ENCODE peak calls at places on chromosomes 3 and 15, in eight cellular contexts. One of them, this sample, is unnamed. For H3K4me1, the result is how much of the 10 kb centered on the place peaks cover.

GRCh38 chr3:167346171-167346570 is 33.9 kb downstream of the ZBBX start:
- DNase-seq in SK-N-SH: no peak
- DNase-seq in upper lobe of left lung: no peak
- DNase-seq in fibroblast of lung: no peak
- DNase-seq in osteoblast: no peak
- DNase-seq in uterus: no peak
- DNase-seq in right atrium auricular region: no peak
- DNase-seq in endodermal cell: no peak
- DNase-seq in this sample: no peak

GRCh38 chr3:13062647-13063046 is 10.6 kb downstream of the IQSEC1 start:
- DNase-seq in SK-N-SH: no peak
- DNase-seq in endodermal cell: no peak
- DNase-seq in upper lobe of left lung: no peak
- DNase-seq in right atrium auricular region: no peak
- DNase-seq in uterus: no peak
- DNase-seq in osteoblast: no peak
- DNase-seq in fibroblast of lung: no peak
- DNase-seq in this sample: no peak

GRCh38 chr3:47266709-47267489 is 15.7 kb downstream of the KIF9 start:
- DNase-seq in SK-N-SH: peak
- DNase-seq in upper lobe of left lung: no peak
- DNase-seq in endodermal cell: no peak
- DNase-seq in osteoblast: peak
- DNase-seq in uterus: peak
- DNase-seq in right atrium auricular region: peak
- DNase-seq in fibroblast of lung: peak
- DNase-seq in this sample: no peak

GRCh38 chr3:27428446-27428845 is 55.7 kb downstream of the SLC4A7 start:
- DNase-seq in SK-N-SH: no peak
- DNase-seq in upper lobe of left lung: no peak
- DNase-seq in uterus: no peak
- DNase-seq in osteoblast: peak
- DNase-seq in endodermal cell: no peak
- DNase-seq in fibroblast of lung: peak
- DNase-seq in right atrium auricular region: no peak
- DNase-seq in this sample: no peak

GRCh38 chr3:124731760-124732159 is 1.5 kb downstream of the UMPS start:
- DNase-seq in uterus: no peak
- DNase-seq in endodermal cell: no peak
- DNase-seq in SK-N-SH: no peak
- DNase-seq in osteoblast: no peak
- DNase-seq in right atrium auricular region: no peak
- DNase-seq in upper lobe of left lung: no peak
- DNase-seq in fibroblast of lung: no peak
- DNase-seq in this sample: no peak

GRCh38 chr15:85583404-85584390 is 203.3 kb downstream of the AKAP13 start:
- DNase-seq in endodermal cell: no peak
- DNase-seq in osteoblast: no peak
- DNase-seq in right atrium auricular region: peak
- DNase-seq in upper lobe of left lung: no peak
- DNase-seq in fibroblast of lung: peak
- DNase-seq in uterus: no peak
- DNase-seq in SK-N-SH: no peak
- DNase-seq in this sample: no peak

GRCh38 chr3:45499529-45499928 is 95.0 kb upstream of the LIMD1 start:
- DNase-seq in uterus: no peak
- DNase-seq in SK-N-SH: peak
- DNase-seq in endodermal cell: no peak
- DNase-seq in fibroblast of lung: peak
- DNase-seq in upper lobe of left lung: no peak
- DNase-seq in right atrium auricular region: no peak
- DNase-seq in osteoblast: peak
- DNase-seq in this sample: no peak

GRCh38 chr15:48966595-48967301 is 3.0 kb upstream of the SHC4 start:
- DNase-seq in SK-N-SH: no peak
- DNase-seq in osteoblast: no peak
- DNase-seq in endodermal cell: no peak
- DNase-seq in uterus: no peak
- DNase-seq in upper lobe of left lung: no peak
- DNase-seq in fibroblast of lung: peak
- DNase-seq in right atrium auricular region: no peak
- DNase-seq in this sample: no peak

GRCh38 chr15:99440551-99441426 is 125.0 kb upstream of the MEF2A start:
- DNase-seq in uterus: peak
- DNase-seq in osteoblast: peak
- DNase-seq in endodermal cell: peak
- DNase-seq in fibroblast of lung: no peak
- DNase-seq in SK-N-SH: peak
- DNase-seq in right atrium auricular region: peak
- DNase-seq in upper lobe of left lung: peak
- DNase-seq in this sample: no peak

GRCh38 chr3:66037330-66037985 is 1.3 kb downstream of the MAGI1 start:
- DNase-seq in uterus: peak
- DNase-seq in endodermal cell: peak
- DNase-seq in SK-N-SH: peak
- DNase-seq in osteoblast: peak
- DNase-seq in upper lobe of left lung: peak
- DNase-seq in right atrium auricular region: peak
- DNase-seq in fibroblast of lung: peak
- DNase-seq in this sample: peak

GRCh38 chr3:106168941-106169340 is 300.1 kb upstream of the CBLB start:
- DNase-seq in upper lobe of left lung: no peak
- DNase-seq in uterus: no peak
- DNase-seq in osteoblast: no peak
- DNase-seq in fibroblast of lung: no peak
- DNase-seq in endodermal cell: no peak
- DNase-seq in SK-N-SH: no peak
- DNase-seq in right atrium auricular region: no peak
- DNase-seq in this sample: peak

GRCh38 chr15:47756872-47757271 is 39.6 kb downstream of the SEMA6D start:
- DNase-seq in osteoblast: peak
- DNase-seq in upper lobe of left lung: no peak
- DNase-seq in right atrium auricular region: no peak
- DNase-seq in endodermal cell: no peak
- DNase-seq in SK-N-SH: no peak
- DNase-seq in uterus: no peak
- DNase-seq in fibroblast of lung: peak
- DNase-seq in this sample: no peak

GRCh38 chr3:105970283-105970682 is 101.5 kb upstream of the CBLB start:
- DNase-seq in osteoblast: no peak
- DNase-seq in uterus: no peak
- DNase-seq in upper lobe of left lung: no peak
- DNase-seq in fibroblast of lung: peak
- DNase-seq in right atrium auricular region: peak
- DNase-seq in endodermal cell: no peak
- DNase-seq in SK-N-SH: no peak
- DNase-seq in this sample: peak

GRCh38 chr3:18127181-18127863 is 297.8 kb downstream of the SATB1 start:
- DNase-seq in upper lobe of left lung: no peak
- DNase-seq in right atrium auricular region: no peak
- DNase-seq in SK-N-SH: no peak
- DNase-seq in endodermal cell: no peak
- DNase-seq in uterus: no peak
- DNase-seq in osteoblast: no peak
- DNase-seq in fibroblast of lung: no peak
- DNase-seq in this sample: no peak

DNA sequence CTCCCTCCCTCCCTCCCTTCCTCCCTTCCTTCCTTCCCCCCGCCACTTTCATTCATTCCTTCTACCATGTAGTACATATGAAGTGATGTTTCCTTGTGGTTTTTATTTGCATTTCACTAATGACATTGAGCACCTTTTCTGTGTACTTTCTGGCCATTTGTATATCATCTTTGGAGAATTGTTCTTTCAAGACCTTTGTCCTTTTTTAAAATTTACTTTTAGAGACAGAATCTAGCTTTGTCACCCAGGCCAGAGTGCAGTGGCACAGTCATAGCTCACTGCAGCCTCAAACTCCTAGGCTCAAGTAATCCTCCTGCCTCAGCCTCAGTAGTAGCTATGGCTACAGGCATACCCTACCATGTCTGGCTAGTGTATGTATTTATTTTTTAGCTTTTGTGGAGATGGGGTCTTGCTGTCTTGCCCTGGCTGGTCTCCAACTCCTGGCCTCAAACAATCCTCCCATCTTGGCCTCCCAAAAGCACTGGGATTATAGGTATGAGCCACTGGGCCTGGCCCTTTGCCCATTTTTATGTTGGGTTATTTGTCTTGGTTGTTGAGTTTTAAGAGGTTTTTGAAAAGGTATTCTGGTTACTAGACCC is 42.0 kb upstream of the CTDSPL2 start:
- DNase-seq in endodermal cell: no peak
- DNase-seq in right atrium auricular region: no peak
- DNase-seq in uterus: no peak
- DNase-seq in fibroblast of lung: no peak
- DNase-seq in SK-N-SH: no peak
- DNase-seq in upper lobe of left lung: no peak
- DNase-seq in osteoblast: no peak
- DNase-seq in this sample: no peak
- H3K4me3 ChIP-seq in endodermal cell: no peak
- H3K4me3 ChIP-seq in right atrium auricular region: no peak
- H3K4me3 ChIP-seq in uterus: no peak
- H3K4me3 ChIP-seq in fibroblast of lung: no peak
- H3K4me3 ChIP-seq in SK-N-SH: no peak
- H3K4me3 ChIP-seq in upper lobe of left lung: no peak
- H3K4me3 ChIP-seq in osteoblast: no peak
- H3K4me3 ChIP-seq in this sample: no peak

GRCh38 chr15:41262571-41262970 is 31.5 kb downstream of the CHP1 start:
- DNase-seq in SK-N-SH: no peak
- DNase-seq in fibroblast of lung: no peak
- DNase-seq in upper lobe of left lung: no peak
- DNase-seq in osteoblast: no peak
- DNase-seq in uterus: no peak
- DNase-seq in right atrium auricular region: no peak
- DNase-seq in endodermal cell: no peak
- DNase-seq in this sample: no peak
- H3K4me1 ChIP-seq in SK-N-SH: under half
- H3K4me1 ChIP-seq in fibroblast of lung: under half
- H3K4me1 ChIP-seq in upper lobe of left lung: under half
- H3K4me1 ChIP-seq in osteoblast: under half
- H3K4me1 ChIP-seq in uterus: under half
- H3K4me1 ChIP-seq in right atrium auricular region: under half
- H3K4me1 ChIP-seq in endodermal cell: under half
- H3K4me1 ChIP-seq in this sample: under half

GRCh38 chr3:112115806-112116383 is 17.2 kb downstream of the GCSAM start:
- DNase-seq in SK-N-SH: no peak
- DNase-seq in fibroblast of lung: no peak
- DNase-seq in upper lobe of left lung: peak
- DNase-seq in endodermal cell: no peak
- DNase-seq in osteoblast: no peak
- DNase-seq in right atrium auricular region: no peak
- DNase-seq in uterus: no peak
- DNase-seq in this sample: no peak
- H3K4me3 ChIP-seq in SK-N-SH: no peak
- H3K4me3 ChIP-seq in fibroblast of lung: no peak
- H3K4me3 ChIP-seq in upper lobe of left lung: no peak
- H3K4me3 ChIP-seq in endodermal cell: no peak
- H3K4me3 ChIP-seq in osteoblast: no peak
- H3K4me3 ChIP-seq in right atrium auricular region: no peak
- H3K4me3 ChIP-seq in uterus: no peak
- H3K4me3 ChIP-seq in this sample: no peak

GRCh38 chr15:63347074-63347859 is 34.4 kb downstream of the CA12 start:
- DNase-seq in fibroblast of lung: no peak
- DNase-seq in SK-N-SH: peak
- DNase-seq in endodermal cell: no peak
- DNase-seq in right atrium auricular region: no peak
- DNase-seq in uterus: no peak
- DNase-seq in osteoblast: no peak
- DNase-seq in upper lobe of left lung: no peak
- DNase-seq in this sample: no peak
- H3K4me1 ChIP-seq in fibroblast of lung: under half
- H3K4me1 ChIP-seq in SK-N-SH: under half
- H3K4me1 ChIP-seq in endodermal cell: under half
- H3K4me1 ChIP-seq in right atrium auricular region: under half
- H3K4me1 ChIP-seq in uterus: under half
- H3K4me1 ChIP-seq in osteoblast: half or more
- H3K4me1 ChIP-seq in upper lobe of left lung: under half
- H3K4me1 ChIP-seq in this sample: under half

DNA sequence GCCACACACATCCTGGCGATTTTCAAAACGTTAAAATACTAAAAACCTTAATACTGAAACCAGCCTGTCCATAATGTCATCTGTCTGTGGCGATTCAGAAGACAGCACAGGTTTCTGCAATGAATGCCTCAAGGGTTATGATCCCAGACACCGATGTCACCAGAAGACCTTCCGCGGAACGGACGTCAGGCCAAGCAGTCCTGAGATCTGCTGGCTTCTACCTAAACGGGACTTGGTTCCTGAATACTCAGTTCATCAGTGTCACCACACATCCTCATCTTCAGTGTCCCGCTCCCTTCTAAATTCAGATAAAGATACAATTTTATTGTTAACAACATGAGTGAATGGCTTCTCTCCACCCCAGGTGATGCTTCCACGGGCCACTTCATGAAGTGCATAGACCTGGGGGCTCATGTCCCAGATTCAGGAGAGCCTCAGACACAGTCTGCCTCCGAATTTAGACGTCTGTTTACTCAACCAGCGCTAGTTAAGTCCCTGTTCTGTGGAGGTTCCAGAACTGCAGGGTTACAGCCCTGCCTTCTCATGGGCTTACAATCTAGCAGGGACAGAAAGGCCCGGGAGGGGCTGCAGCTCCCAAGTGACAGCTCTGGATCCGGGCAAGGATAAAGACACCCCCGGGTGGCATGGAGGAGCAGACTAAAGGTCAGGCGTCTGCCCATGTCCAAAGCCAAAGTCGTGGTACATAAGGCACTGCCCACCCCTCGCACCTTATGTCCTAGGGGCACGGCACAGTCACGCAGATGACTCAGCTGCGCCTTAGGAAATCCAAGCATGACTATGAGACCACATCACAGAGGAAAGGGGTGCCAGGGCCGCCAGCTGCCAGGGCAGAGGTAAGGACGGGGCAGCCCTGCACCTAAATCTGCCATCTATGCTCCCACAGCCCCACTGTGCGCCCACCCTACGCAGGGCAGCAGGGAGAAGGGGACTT is 75.9 kb downstream of the VGLL4 start:
- DNase-seq in osteoblast: peak
- DNase-seq in upper lobe of left lung: no peak
- DNase-seq in fibroblast of lung: peak
- DNase-seq in right atrium auricular region: no peak
- DNase-seq in uterus: peak
- DNase-seq in endodermal cell: no peak
- DNase-seq in SK-N-SH: no peak
- DNase-seq in this sample: no peak
- H3K4me3 ChIP-seq in osteoblast: peak
- H3K4me3 ChIP-seq in upper lobe of left lung: no peak
- H3K4me3 ChIP-seq in fibroblast of lung: peak
- H3K4me3 ChIP-seq in right atrium auricular region: peak
- H3K4me3 ChIP-seq in uterus: peak
- H3K4me3 ChIP-seq in endodermal cell: no peak
- H3K4me3 ChIP-seq in SK-N-SH: peak
- H3K4me3 ChIP-seq in this sample: no peak